ENCODE peak calls at places on chromosomes 6 and 20, in four cellular contexts. H is GM19239, C is fibroblast of the aortic adventitia, N is HS-27A. G is an unnamed sample.
A peak's percentile ranks its signal among the peaks of the same experiment; 100 is the strongest.

GRCh38 chr6:157867981-157868380 is 44.9 kb downstream of the SNX9 start:
- DNase-seq in H (no peak), N (no peak), C (peak; percentile 86), G (no peak)

GRCh38 chr20:20052074-20052970 is at the start of the genes CFAP61 and CRNKL1:
- DNase-seq in N (peak; percentile 96), C (peak; percentile 95), H (peak; percentile 75), G (peak; percentile 94)

GRCh38 chr6:117233146-117233545 is 32.2 kb upstream of the VGLL2 start:
- DNase-seq in H (no peak), C (no peak), N (no peak), G (no peak)

GRCh38 chr6:26199773-26200728 is 112.8 kb downstream of the HFE start:
- DNase-seq in C (peak; percentile 42), H (no peak), N (peak; percentile 31), G (no peak)

GRCh38 chr6:150301871-150302800 is 66.7 kb upstream of the IYD start:
- DNase-seq in N (no peak), C (peak; percentile 60), H (no peak), G (no peak)

GRCh38 chr20:13029687-13030510 is 21.1 kb downstream of the SPTLC3 start:
- DNase-seq in C (peak; percentile 94), H (no peak), N (peak; percentile 99), G (no peak)

GRCh38 chr6:99512033-99512432 is 3.2 kb downstream of the USP45 start:
- DNase-seq in N (no peak), H (no peak), C (peak; percentile 39), G (no peak)

GRCh38 chr20:4069741-4070140 is 54.4 kb upstream of the RNF24 start:
- DNase-seq in H (no peak), N (no peak), C (peak; percentile 77), G (no peak)

GRCh38 chr6:156423075-156423474 is 354.1 kb upstream of the ARID1B start:
- DNase-seq in H (no peak), C (no peak), N (no peak), G (no peak)

GRCh38 chr6:116205318-116205717 is 48.6 kb downstream of the TSPYL4 start:
- DNase-seq in C (peak; percentile 9), N (no peak), H (no peak), G (no peak)

GRCh38 chr6:4295058-4295788 is 159.8 kb upstream of the ECI2 start:
- DNase-seq in N (no peak), C (no peak), H (no peak), G (no peak)

GRCh38 chr6:7086488-7086887 is 21.3 kb upstream of the RREB1 start:
- DNase-seq in C (peak; percentile 39), N (no peak), H (peak; percentile 19), G (peak; percentile 35)

GRCh38 chr6:164612731-164613130 is 696.7 kb downstream of the C6orf118 start:
- DNase-seq in C (no peak), N (no peak), H (no peak), G (no peak)